ENCODE peak calls at places on chromosomes 2 and 18, in nine cellular contexts. S, U, R, X, O, A, Y, L and P are unnamed samples.

GRCh38 chr18:2587788-2588187 is 16.4 kb downstream of the NDC80 start:
- DNase-seq in S (no peak), O (no peak), Y (no peak), L (no peak), X (no peak), R (no peak), A (no peak), U (no peak), P (no peak)

GRCh38 chr18:36307513-36307912 is 10.0 kb downstream of the FHOD3 start:
- DNase-seq in X (no peak), L (no peak), Y (no peak), S (no peak), A (no peak), R (no peak), U (no peak), O (no peak), P (no peak)

GRCh38 chr18:6731197-6731596 is 1.7 kb downstream of the ARHGAP28 start:
- DNase-seq in S (no peak), R (no peak), O (peak; percentile 84), U (no peak), A (no peak), X (no peak), L (no peak), Y (no peak), P (no peak)

GRCh38 chr2:213151437-213152064 is at the start of gene IKZF2:
- DNase-seq in L (peak; percentile 60), R (peak; percentile 89), Y (peak; percentile 80), O (peak; percentile 86), X (peak; percentile 67), A (peak; percentile 84), S (peak; percentile 95), U (peak; percentile 90), P (peak; percentile 85)

GRCh38 chr2:218605438-218605837 is 2.3 kb upstream of the PLCD4 start:
- DNase-seq in S (no peak), A (peak; percentile 36), L (no peak), R (no peak), U (no peak), X (no peak), O (peak; percentile 23), Y (no peak), P (no peak)

GRCh38 chr2:69012310-69013122 is 463 bp upstream of the ANTXR1 start:
- DNase-seq in O (peak; percentile 68), R (peak; percentile 56), X (no peak), A (peak; percentile 31), U (peak; percentile 86), S (peak; percentile 25), Y (peak; percentile 70), L (peak; percentile 23), P (peak; percentile 76)

GRCh38 chr2:120851116-120851773 is 115.6 kb downstream of the GLI2 start:
- DNase-seq in U (peak; percentile 50), L (no peak), R (no peak), X (no peak), S (no peak), O (no peak), Y (no peak), A (no peak), P (no peak)

GRCh38 chr2:174681099-174681982 is 82.9 kb downstream of the CHRNA1 start:
- DNase-seq in X (no peak), A (no peak), U (peak; percentile 71), R (no peak), L (no peak), S (no peak), O (no peak), Y (no peak), P (no peak)

GRCh38 chr2:59776726-59777008 is 776.8 kb downstream of the BCL11A start:
- DNase-seq in S (no peak), A (no peak), X (no peak), O (no peak), R (no peak), U (no peak), L (no peak), Y (no peak), P (no peak)

DNA sequence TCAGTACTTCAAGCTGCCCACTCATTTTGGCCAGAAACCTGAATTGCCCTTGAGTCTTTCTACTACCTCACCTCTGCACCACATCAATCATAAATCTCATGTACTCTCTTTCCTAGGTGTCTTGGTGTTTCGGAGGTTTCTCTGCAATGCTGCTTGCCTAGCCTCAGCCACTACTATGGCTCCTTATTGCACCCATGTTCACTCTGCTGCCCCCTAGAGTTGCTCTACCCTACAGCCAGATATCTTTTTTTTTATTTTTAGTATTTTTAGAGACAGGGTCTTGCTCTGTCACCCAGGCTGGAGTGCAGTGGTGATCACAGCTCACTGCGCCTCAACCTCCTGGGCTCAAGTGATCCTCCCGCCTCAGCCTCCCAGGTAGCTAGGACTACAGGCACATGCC is 413.0 kb downstream of the PTPRM start:
- DNase-seq in Y (no peak), U (no peak), S (peak; percentile 3), L (peak; percentile 8), R (peak; percentile 38), O (peak; percentile 5), A (peak; percentile 6), X (peak; percentile 31), P (no peak)
- TF ChIP-seq CTCF in Y (no peak), U (no peak), S (peak; percentile 41), L (peak; percentile 53), R (peak; percentile 34), O (peak; percentile 48), A (peak; percentile 15), X (peak; percentile 49), P (peak; percentile 17)

GRCh38 chr2:151162185-151162584 is 99.5 kb downstream of the RBM43 start:
- DNase-seq in S (no peak), A (no peak), Y (no peak), R (no peak), U (no peak), L (no peak), O (peak; percentile 51), X (no peak), P (no peak)
- TF ChIP-seq CTCF in S (peak; percentile 32), A (no peak), Y (no peak), R (peak; percentile 9), U (no peak), L (peak; percentile 8), O (peak; percentile 60), X (no peak), P (no peak)

GRCh38 chr2:148259674-148260073 is 238.8 kb downstream of the MBD5 start:
- DNase-seq in L (no peak), S (peak; percentile 45), U (no peak), R (peak; percentile 39), O (peak; percentile 36), Y (no peak), X (no peak), A (no peak), P (no peak)
- TF ChIP-seq CTCF in L (peak; percentile 49), S (peak; percentile 62), U (no peak), R (no peak), O (peak; percentile 35), Y (no peak), X (no peak), A (no peak), P (no peak)

GRCh38 chr18:77133920-77134496 is 1.4 kb upstream of the MBP start:
- DNase-seq in X (no peak), Y (peak; percentile 58), U (no peak), L (no peak), O (no peak), S (no peak), R (peak; percentile 88), A (peak; percentile 43), P (peak; percentile 84)
- TF ChIP-seq CTCF in X (no peak), Y (peak; percentile 21), U (peak; percentile 12), L (no peak), O (no peak), S (no peak), R (no peak), A (no peak), P (no peak)

GRCh38 chr2:42622943-42623676 is 54.7 kb downstream of the MTA3 start:
- DNase-seq in O (no peak), X (peak; percentile 36), Y (no peak), A (no peak), R (no peak), U (no peak), S (no peak), L (no peak), P (no peak)
- TF ChIP-seq CTCF in O (no peak), X (no peak), Y (no peak), A (no peak), R (no peak), U (no peak), S (no peak), L (no peak), P (no peak)

DNA sequence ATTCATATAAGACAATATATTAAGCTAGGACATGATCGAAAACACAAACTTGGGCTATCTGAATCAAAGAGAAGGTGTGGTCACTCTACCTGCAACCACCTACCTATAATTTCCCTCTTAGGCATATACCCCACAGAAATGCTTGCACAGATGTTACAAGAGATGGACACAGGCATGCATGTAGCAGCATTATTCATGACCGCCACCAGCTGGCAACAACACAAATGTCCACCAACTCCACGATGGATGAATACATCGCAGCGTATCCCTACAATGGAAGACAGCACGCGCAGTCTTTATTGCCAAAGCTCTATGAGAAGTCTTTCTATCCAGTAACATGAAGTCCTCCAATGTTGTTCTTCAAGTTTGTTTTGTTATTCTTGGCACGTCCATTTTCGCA is 90.8 kb downstream of the ARL4C start:
- DNase-seq in Y (no peak), U (no peak), X (no peak), L (no peak), S (peak; percentile 33), A (no peak), R (peak; percentile 11), O (peak; percentile 25), P (no peak)
- TF ChIP-seq CTCF in Y (no peak), U (no peak), X (no peak), L (peak; percentile 25), S (peak; percentile 48), A (no peak), R (peak; percentile 6), O (peak; percentile 53), P (no peak)

DNA sequence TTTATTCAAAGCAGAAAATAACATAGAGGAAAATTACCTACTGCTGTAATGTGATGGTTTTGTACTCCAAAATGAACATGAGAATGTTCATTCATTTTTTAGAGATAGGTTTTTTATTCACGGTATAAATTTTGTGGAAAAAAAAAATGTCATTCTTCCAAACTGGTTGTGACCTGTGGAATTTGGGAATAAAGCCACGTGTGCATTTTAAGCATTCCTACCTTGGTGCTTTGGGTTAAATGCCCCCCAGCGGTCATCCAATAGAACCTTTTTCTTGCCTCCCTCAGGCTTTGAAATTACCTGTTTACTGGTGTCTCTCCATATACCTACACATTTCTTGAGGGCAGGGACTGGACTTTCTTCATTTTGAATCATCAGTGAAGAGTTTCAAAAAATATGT is 740.7 kb downstream of the DPP10 start:
- DNase-seq in A (no peak), R (no peak), S (no peak), L (no peak), Y (no peak), X (peak; percentile 13), O (no peak), U (no peak), P (no peak)
- TF ChIP-seq CTCF in A (no peak), R (no peak), S (no peak), L (no peak), Y (no peak), X (peak; percentile 13), O (peak; percentile 40), U (no peak), P (no peak)